ENCODE peak calls at places on chromosomes 7 and 10, in four cellular contexts. V is thoracic aorta, D is neural progenitor cell, U is PC-9. F is an unnamed sample. For H3K27me3, the result is how much of the 10 kb centered on the place peaks cover.

GRCh38 chr7:45726883-45727282 is 146.0 kb downstream of the CCDC201 start:
- DNase-seq in U (no peak), D (no peak), V (no peak), F (no peak)

GRCh38 chr7:36115448-36116321 is 37.4 kb upstream of the EEPD1 start:
- DNase-seq in D (no peak), U (peak), V (peak), F (peak)

GRCh38 chr10:31912898-31913847 is 15.5 kb downstream of the ARHGAP12 start:
- DNase-seq in D (no peak), V (no peak), U (no peak), F (no peak)

GRCh38 chr7:106010331-106010730 is 47.3 kb downstream of the CDHR3 start:
- DNase-seq in U (no peak), D (no peak), V (no peak), F (no peak)

GRCh38 chr7:80773787-80774508 is 135.5 kb downstream of the CD36 start:
- DNase-seq in U (no peak), V (no peak), D (no peak), F (no peak)

GRCh38 chr7:76155938-76156337 is 45.8 kb upstream of the SRRM3 start:
- DNase-seq in D (no peak), V (no peak), U (no peak), F (no peak)

GRCh38 chr10:52239771-52240170 is 74.3 kb upstream of the DKK1 start:
- DNase-seq in D (no peak), U (no peak), V (no peak), F (no peak)

GRCh38 chr10:3347413-3348147 is 175.0 kb upstream of the PITRM1 start:
- DNase-seq in U (no peak), V (no peak), D (no peak), F (no peak)

GRCh38 chr7:75866129-75866496 is 12.7 kb upstream of the RHBDD2 start:
- DNase-seq in U (no peak), D (no peak), V (no peak), F (no peak)

GRCh38 chr7:151723321-151723720 is 153.6 kb downstream of the PRKAG2 start:
- DNase-seq in V (no peak), D (no peak), U (no peak), F (no peak)
- H3K27me3 ChIP-seq in V (under half), D (under half), U (under half), F (under half)

GRCh38 chr7:112571852-112572607 is 91.2 kb downstream of the LSMEM1 start:
- DNase-seq in U (no peak), D (peak), V (no peak), F (no peak)
- TF ChIP-seq CTCF in U (no peak), D (peak), V (no peak), F (no peak)

GRCh38 chr7:27239780-27240731 is 2.5 kb upstream of the EVX1 start:
- DNase-seq in V (no peak), D (peak), U (no peak), F (no peak)

GRCh38 chr7:27237735-27238334 is 4.8 kb upstream of the EVX1 start:
- DNase-seq in V (no peak), D (no peak), U (no peak), F (no peak)

GRCh38 chr7:27238979-27239779 is 3.4 kb upstream of the EVX1 start:
- DNase-seq in D (peak), U (no peak), V (no peak), F (no peak)

GRCh38 chr7:27236053-27236410 is 6.6 kb upstream of the EVX1 start:
- DNase-seq in U (no peak), V (no peak), D (peak), F (no peak)

DNA sequence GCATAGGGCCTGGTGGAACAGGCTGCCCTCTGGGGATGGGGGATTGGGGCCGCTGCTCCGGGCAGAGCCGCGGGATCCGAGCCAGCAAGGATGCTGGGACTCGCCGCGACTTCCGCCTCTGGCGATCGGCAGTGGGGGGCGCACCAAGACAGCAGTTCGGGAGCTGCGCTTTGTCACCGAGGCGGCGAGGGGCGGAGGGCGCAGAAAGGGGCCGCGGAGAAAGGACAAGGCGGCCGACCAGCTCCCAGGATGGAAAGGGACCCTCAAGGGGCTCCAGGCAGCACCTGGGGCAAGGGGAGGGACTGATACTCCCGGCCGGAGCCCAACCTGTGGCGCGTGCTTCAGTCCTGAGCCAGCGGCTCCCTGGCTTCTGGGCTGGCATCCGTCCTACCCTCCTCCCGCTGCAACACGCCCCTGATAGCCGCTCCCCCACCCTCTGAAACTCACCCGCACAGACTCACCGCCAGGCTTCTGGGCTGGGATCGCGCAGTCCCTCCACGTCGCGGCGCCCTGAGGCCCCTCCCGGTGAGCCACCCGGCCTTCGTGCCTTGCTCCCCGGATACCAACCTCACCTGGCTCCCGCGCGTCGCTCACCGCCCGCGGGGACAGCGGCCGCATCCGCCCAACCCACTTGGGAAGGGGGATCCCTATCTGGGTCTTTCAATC is 7.1 kb upstream of the EVX1 start:
- DNase-seq in V (no peak), D (peak), U (peak), F (no peak)
- H3K27me3 ChIP-seq in V (under half), D (half or more), U (under half), F (under half)

DNA sequence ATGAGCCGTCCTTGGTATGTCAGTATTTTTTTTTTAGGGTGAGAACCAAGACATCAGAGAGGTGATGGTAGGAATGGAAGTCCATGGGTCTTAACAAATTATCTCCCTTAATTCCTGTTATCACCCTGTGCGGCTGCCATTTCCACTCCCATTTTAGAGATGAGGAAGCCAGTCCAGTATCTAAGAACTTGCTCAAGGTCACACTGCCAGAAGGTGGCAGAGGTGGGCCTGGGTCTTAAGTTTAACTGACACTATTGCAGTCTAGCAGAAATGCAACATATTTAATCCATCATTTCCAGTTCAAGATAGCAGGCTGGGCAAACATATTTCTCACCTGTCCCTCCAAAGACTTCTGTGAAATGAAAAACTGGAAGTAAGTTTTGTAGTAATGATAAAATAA is 108.3 kb downstream of the GLI3 start:
- DNase-seq in D (peak), U (no peak), V (no peak), F (no peak)
- TF ChIP-seq CTCF in D (peak), U (no peak), V (no peak), F (no peak)

GRCh38 chr10:132971448-132972148 is 29.2 kb upstream of the CFAP46 start:
- DNase-seq in D (no peak), V (no peak), U (no peak), F (no peak)

GRCh38 chr10:132974249-132974796 is 32.0 kb upstream of the CFAP46 start:
- DNase-seq in U (no peak), D (no peak), V (no peak), F (peak)

GRCh38 chr10:132972149-132972985 is 30.0 kb upstream of the CFAP46 start:
- DNase-seq in U (no peak), D (peak), V (no peak), F (no peak)

GRCh38 chr10:132973903-132974241 is 31.5 kb upstream of the CFAP46 start:
- DNase-seq in D (no peak), V (no peak), U (no peak), F (peak)

DNA sequence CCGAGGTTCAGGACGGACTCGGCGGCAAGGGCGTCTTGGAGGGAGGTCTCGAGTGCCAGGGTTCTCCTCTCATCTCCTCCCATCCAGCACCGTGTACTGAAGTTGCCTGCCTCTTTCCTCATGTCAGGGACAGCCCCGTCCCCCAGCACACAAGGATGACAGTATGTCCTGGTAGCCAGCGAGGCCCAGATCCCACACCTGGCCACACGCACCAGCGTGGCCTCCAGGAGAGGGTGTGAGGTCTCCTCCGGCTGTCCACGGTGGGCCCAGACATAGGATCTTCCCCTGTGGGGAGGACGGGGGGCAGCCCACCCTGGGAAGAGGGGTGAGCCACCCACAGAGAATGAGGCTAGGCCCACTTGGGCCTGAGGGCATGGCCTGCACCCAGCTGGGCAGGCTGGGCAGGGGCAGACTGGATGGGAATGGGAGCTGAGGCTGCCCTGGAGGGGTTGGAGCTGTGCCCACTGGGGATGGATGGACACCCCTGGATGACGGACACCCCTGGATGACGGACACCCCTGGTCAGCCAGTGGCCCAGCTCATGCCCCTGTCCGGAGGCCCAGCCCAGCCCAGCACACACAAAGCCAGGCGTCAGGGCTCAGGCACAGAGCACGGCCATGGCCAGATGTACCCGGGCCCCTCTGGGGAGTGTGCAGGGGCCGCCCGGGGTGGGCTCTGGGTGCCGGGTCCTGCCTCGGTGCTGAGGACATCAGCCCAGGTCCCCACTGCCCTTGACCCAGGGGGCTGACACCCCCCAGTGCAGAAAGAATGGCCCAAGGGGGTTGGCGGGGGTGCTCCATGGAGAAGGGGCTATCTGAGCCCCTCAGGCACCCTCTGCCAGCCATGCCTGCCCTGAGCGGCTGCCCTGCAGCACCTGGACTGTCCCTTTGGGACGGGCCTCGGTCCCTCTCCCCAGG is 30.9 kb upstream of the CFAP46 start:
- DNase-seq in D (no peak), U (no peak), V (no peak), F (no peak)
- H3K27me3 ChIP-seq in D (under half), U (half or more), V (under half), F (under half)

DNA sequence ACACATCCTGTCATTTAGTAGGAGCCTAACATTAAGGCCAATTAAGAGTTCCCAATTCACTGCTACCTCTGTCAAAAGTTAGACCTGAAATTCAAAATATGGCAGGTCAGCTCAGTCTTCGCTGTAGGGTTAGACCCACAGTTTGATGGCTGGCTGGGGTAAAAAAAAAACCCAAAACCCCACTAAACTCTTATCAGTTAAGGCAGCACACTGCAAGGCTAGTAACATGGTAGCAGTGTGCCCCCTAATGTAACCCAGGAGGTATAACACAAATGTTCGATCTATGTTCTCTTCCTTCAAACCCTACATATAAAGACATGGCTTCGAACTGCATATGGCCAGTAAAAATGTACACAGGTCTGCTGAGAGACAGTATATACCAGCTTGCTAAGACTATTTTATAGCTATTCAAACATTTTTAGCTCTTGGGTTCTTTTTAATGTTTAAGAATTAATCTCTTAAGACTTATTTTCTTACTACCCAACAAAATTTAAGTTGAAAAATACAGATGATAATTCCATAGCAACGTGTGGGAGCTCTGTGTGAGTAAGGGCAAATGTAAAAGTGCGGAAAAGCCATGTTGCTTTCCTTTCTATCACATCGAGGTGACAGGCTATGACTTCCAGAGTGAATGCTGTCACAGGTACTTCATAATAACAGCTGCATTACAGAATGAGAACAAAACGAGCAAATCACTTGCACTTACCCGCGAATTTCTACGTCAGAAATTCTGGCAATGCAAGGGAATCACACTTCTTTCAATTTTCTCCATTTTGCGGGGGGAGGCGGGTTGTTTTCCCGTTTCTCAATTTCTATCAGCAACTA is 168.4 kb upstream of the IMMP2L start:
- DNase-seq in D (peak), U (no peak), V (no peak), F (no peak)
- TF ChIP-seq CTCF in D (peak), U (peak), V (no peak), F (peak)

F was measured in dorsolateral prefrontal cortex.